ENCODE peak calls at places on chromosome 14, in five cellular contexts. T is aorta; M is EL; A is K562; E is CD4-positive, alpha-beta T cell. Y is an unnamed sample.

GRCh38 chr14:26841361-26841760 is 243.5 kb upstream of the NOVA1 start:
- DNase-seq in T (no peak), M (no peak), A (no peak), E (no peak), Y (no peak)

GRCh38 chr14:59679872-59680271 is 103.3 kb upstream of the CCDC175 start:
- DNase-seq in T (no peak), M (no peak), A (no peak), E (no peak), Y (no peak)

GRCh38 chr14:31205681-31206535 is 1.7 kb downstream of the HECTD1 start:
- DNase-seq in T (no peak), M (peak), A (peak), E (no peak), Y (no peak)

GRCh38 chr14:53190938-53191337 is 37.8 kb upstream of the DDHD1 start:
- DNase-seq in T (no peak), M (no peak), A (no peak), E (no peak), Y (no peak)

GRCh38 chr14:88454886-88455285 is 69.4 kb downstream of the SPATA7 start:
- DNase-seq in T (no peak), M (peak), A (no peak), E (no peak), Y (no peak)

GRCh38 chr14:64663174-64663573 is 41.0 kb upstream of the PLEKHG3 start:
- DNase-seq in T (no peak), M (no peak), A (no peak), E (no peak), Y (no peak)

GRCh38 chr14:99744199-99744872 is 48.9 kb upstream of the EML1 start:
- DNase-seq in T (no peak), M (peak), A (no peak), E (no peak), Y (no peak)

GRCh38 chr14:28101992-28102391 is 664.6 kb upstream of the FOXG1 start:
- DNase-seq in T (no peak), M (no peak), A (no peak), E (no peak), Y (no peak)

GRCh38 chr14:33968722-33969121 is 17.8 kb upstream of the EGLN3 start:
- DNase-seq in T (no peak), M (no peak), A (no peak), E (no peak), Y (no peak)

GRCh38 chr14:72932893-72933292 is 6.6 kb downstream of the DCAF4 start:
- DNase-seq in T (no peak), M (no peak), A (no peak), E (no peak), Y (no peak)

GRCh38 chr14:31536201-31536960 is 24.8 kb upstream of the NUBPL start:
- DNase-seq in T (no peak), M (peak), A (no peak), E (no peak), Y (no peak)

GRCh38 chr14:21556378-21557083 is 23.3 kb downstream of the OR10G3 start:
- DNase-seq in T (no peak), M (no peak), A (no peak), E (no peak), Y (no peak)

GRCh38 chr14:21385170-21385904 is 1.5 kb upstream of the SUPT16H start:
- DNase-seq in T (no peak), M (no peak), A (peak), E (no peak), Y (no peak)

GRCh38 chr14:99904506-99904905 is 111.3 kb downstream of the EML1 start:
- DNase-seq in T (no peak), M (no peak), A (no peak), E (no peak), Y (no peak)

GRCh38 chr14:61257469-61258057 is 23.6 kb downstream of the TMEM30B start:
- DNase-seq in T (no peak), M (no peak), A (no peak), E (no peak), Y (no peak)

GRCh38 chr14:22510527-22511110 is 78.4 kb downstream of the DAD1 start:
- DNase-seq in T (no peak), M (peak), A (no peak), E (no peak), Y (no peak)

Y was measured in heart right ventricle.